ENCODE peak calls at places on chromosome 1, in four cellular contexts. U is osteocyte; N is naive thymus-derived CD4-positive, alpha-beta T cell; M is left ventricle myocardium superior. Z is an unnamed sample.

GRCh38 chr1:2840036-2840809 is 38.7 kb upstream of the TTC34 start:
- DNase-seq in N (peak), M (no peak), U (no peak), Z (peak)

GRCh38 chr1:218080818-218081217 is 204.3 kb upstream of the RRP15 start:
- DNase-seq in N (no peak), U (no peak), M (no peak), Z (no peak)

GRCh38 chr1:200379431-200379755 is 30.4 kb downstream of the ZNF281 start:
- DNase-seq in M (no peak), U (no peak), N (no peak), Z (no peak)

GRCh38 chr1:38919075-38919474 is 22.6 kb downstream of the RHBDL2 start:
- DNase-seq in N (no peak), M (no peak), U (no peak), Z (no peak)

GRCh38 chr1:180029524-180030130 is 75.0 kb downstream of the CEP350 start:
- DNase-seq in U (no peak), M (no peak), N (no peak), Z (no peak)

GRCh38 chr1:87174726-87175237 is 153.9 kb upstream of the LMO4 start:
- DNase-seq in N (no peak), U (no peak), M (no peak), Z (no peak)

GRCh38 chr1:60171793-60172192 is 98.2 kb upstream of the C1orf87 start:
- DNase-seq in M (no peak), U (no peak), N (no peak), Z (no peak)

GRCh38 chr1:65490231-65491009 is 70.0 kb downstream of the LEPR start:
- DNase-seq in N (no peak), M (no peak), U (no peak), Z (no peak)

GRCh38 chr1:221118176-221118937 is 239.1 kb downstream of the HLX start:
- DNase-seq in M (no peak), U (no peak), N (no peak), Z (no peak)

GRCh38 chr1:149936992-149937705 is 470 bp upstream of the MTMR11 start:
- DNase-seq in U (no peak), N (no peak), M (no peak), Z (no peak)

GRCh38 chr1:158579733-158580132 is at the start of gene OR10X1:
- DNase-seq in M (no peak), N (no peak), U (no peak), Z (no peak)

GRCh38 chr1:218751208-218751948 is 406.2 kb downstream of the TGFB2 start:
- DNase-seq in N (no peak), U (no peak), M (no peak), Z (no peak)

GRCh38 chr1:30372792-30373433 is 350.5 kb downstream of the MATN1 start:
- DNase-seq in N (no peak), U (peak), M (no peak), Z (no peak)

Z was measured in B cell.